ENCODE peak calls at places on chromosome 14, in six cellular contexts. L is SJSA1; E is lung microvascular endothelial cell; I is naive thymus-derived CD8-positive, alpha-beta T cell; N is HuH-7; F is ureter. X is an unnamed sample.

GRCh38 chr14:101249676-101250036 is 311.6 kb upstream of the DIO3 start:
- DNase-seq in I (no peak), N (no peak), L (no peak), E (no peak), F (no peak), X (no peak)

GRCh38 chr14:73888971-73889370 is 2.3 kb downstream of the ZNF410 start:
- DNase-seq in E (no peak), L (no peak), F (no peak), N (no peak), I (no peak), X (no peak)

GRCh38 chr14:52949711-52950409 is 990 bp downstream of the FERMT2 start:
- DNase-seq in E (peak; percentile 62), N (peak; percentile 30), I (peak; percentile 18), F (no peak), L (no peak), X (peak; percentile 56)

GRCh38 chr14:77076118-77076631 is 21.9 kb upstream of the CIPC start:
- DNase-seq in L (no peak), N (no peak), E (peak; percentile 33), I (no peak), F (peak; percentile 65), X (peak; percentile 96)

GRCh38 chr14:67738740-67739504 is 37.2 kb downstream of the RDH12 start:
- DNase-seq in E (no peak), L (peak; percentile 65), N (peak; percentile 64), I (no peak), F (peak; percentile 48), X (no peak)

GRCh38 chr14:50417853-50418252 is 21.2 kb upstream of the CDKL1 start:
- DNase-seq in F (no peak), I (no peak), L (no peak), E (no peak), N (no peak), X (peak; percentile 55)

GRCh38 chr14:26466862-26467261 is 131.0 kb downstream of the NOVA1 start:
- DNase-seq in I (no peak), N (no peak), L (no peak), E (no peak), F (no peak), X (no peak)

GRCh38 chr14:69539631-69540410 is 34.9 kb downstream of the CCDC177 start:
- DNase-seq in I (no peak), N (no peak), E (no peak), F (no peak), L (no peak), X (peak; percentile 90)

GRCh38 chr14:58765375-58765774 is 127.6 kb downstream of the DACT1 start:
- DNase-seq in N (no peak), L (no peak), I (no peak), F (no peak), E (no peak), X (no peak)

GRCh38 chr14:35576260-35576659 is 42.3 kb downstream of the INSM2 start:
- DNase-seq in F (no peak), L (no peak), N (no peak), I (no peak), E (peak; percentile 1), X (peak; percentile 49)

X was measured in cardiac muscle cell.